ENCODE peak calls at places on chromosomes 5 and 9, in four cellular contexts. U is GM19239, T is ELR, F is NCI-H345. V is an unnamed sample.

GRCh38 chr5:146042628-146043279 is 62.6 kb downstream of the PLAC8L1 start:
- DNase-seq in U (no peak), T (peak; percentile 88), F (no peak), V (no peak)

GRCh38 chr9:131539223-131539923 is 6.0 kb upstream of the PRRT1B start:
- DNase-seq in U (no peak), T (no peak), F (no peak), V (no peak)

GRCh38 chr5:107900721-107901120 is 230.0 kb upstream of the EFNA5 start:
- DNase-seq in U (no peak), T (no peak), F (no peak), V (no peak)

GRCh38 chr5:167652690-167653089 is 638.8 kb upstream of the WWC1 start:
- DNase-seq in U (no peak), T (peak; percentile 48), F (no peak), V (no peak)

GRCh38 chr5:172553167-172553566 is 87.9 kb upstream of the NEURL1B start:
- DNase-seq in U (no peak), T (no peak), F (no peak), V (no peak)

GRCh38 chr5:69271376-69271775 is 36.7 kb downstream of the CDK7 start:
- DNase-seq in U (no peak), T (peak; percentile 53), F (no peak), V (no peak)

GRCh38 chr9:73023025-73023541 is 70.2 kb upstream of the ALDH1A1 start:
- DNase-seq in U (no peak), T (peak; percentile 75), F (peak; percentile 4), V (peak; percentile 18)

GRCh38 chr9:71783120-71783523 is 14.8 kb upstream of the CEMIP2 start:
- DNase-seq in U (no peak), T (peak; percentile 63), F (peak; percentile 44), V (peak; percentile 53)

GRCh38 chr5:19531374-19531952 is 456.5 kb downstream of the CDH18 start:
- DNase-seq in U (no peak), T (peak; percentile 75), F (no peak), V (no peak)

GRCh38 chr5:74316064-74316586 is 324.4 kb downstream of the ENC1 start:
- DNase-seq in U (no peak), T (peak; percentile 98), F (no peak), V (no peak)

GRCh38 chr9:118009585-118009984 is 305.4 kb downstream of the TLR4 start:
- DNase-seq in U (no peak), T (no peak), F (no peak), V (no peak)

GRCh38 chr5:133325834-133326233 is 274.0 kb downstream of the HSPA4 start:
- DNase-seq in U (no peak), T (no peak), F (no peak), V (no peak)

GRCh38 chr5:14208071-14209021 is 65.2 kb downstream of the TRIO start:
- DNase-seq in U (no peak), T (peak; percentile 95), F (no peak), V (no peak)

GRCh38 chr5:172059661-172060100 is 53.2 kb upstream of the FBXW11 start:
- DNase-seq in U (no peak), T (peak; percentile 53), F (no peak), V (no peak)

GRCh38 chr5:142841511-142842255 is 71.5 kb downstream of the ARHGAP26 start:
- DNase-seq in U (no peak), T (no peak), F (no peak), V (no peak)

GRCh38 chr5:137141779-137142178 is 357.3 kb downstream of the SPOCK1 start:
- DNase-seq in U (no peak), T (peak; percentile 21), F (peak; percentile 65), V (no peak)

GRCh38 chr5:73939535-73939934 is 313.5 kb downstream of the ARHGEF28 start:
- DNase-seq in U (no peak), T (peak; percentile 33), F (no peak), V (no peak)

GRCh38 chr9:91419222-91420191 is 4.1 kb downstream of the NFIL3 start:
- DNase-seq in U (no peak), T (peak; percentile 96), F (no peak), V (no peak)

GRCh38 chr5:135441919-135442318 is 5.2 kb downstream of the DCANP1 start:
- DNase-seq in U (no peak), T (no peak), F (no peak), V (no peak)

GRCh38 chr9:88777498-88778312 is 213.6 kb upstream of the S1PR3 start:
- DNase-seq in U (no peak), T (peak; percentile 81), F (no peak), V (no peak)

GRCh38 chr9:124869466-124869985 is 7.6 kb downstream of the ARPC5L start:
- DNase-seq in U (no peak), T (peak; percentile 66), F (peak; percentile 11), V (peak; percentile 34)

GRCh38 chr5:109987355-109987754 is 297.6 kb downstream of the MAN2A1 start:
- DNase-seq in U (no peak), T (peak; percentile 30), F (no peak), V (no peak)

GRCh38 chr5:54362434-54362833 is 52.1 kb upstream of the ARL15 start:
- DNase-seq in U (no peak), T (peak; percentile 36), F (no peak), V (no peak)

GRCh38 chr5:30764704-30765103 is 428.8 kb upstream of the CDH6 start:
- DNase-seq in U (no peak), T (no peak), F (no peak), V (no peak)

GRCh38 chr9:35269919-35270318 is 108.1 kb downstream of the UNC13B start:
- DNase-seq in U (no peak), T (no peak), F (no peak), V (no peak)

GRCh38 chr9:127177221-127177620 is 54.8 kb upstream of the ANGPTL2 start:
- DNase-seq in U (no peak), T (no peak), F (no peak), V (no peak)

GRCh38 chr5:142621227-142621626 is 64.7 kb downstream of the FGF1 start:
- DNase-seq in U (no peak), T (peak; percentile 90), F (no peak), V (no peak)

GRCh38 chr5:128537306-128537998 is 593 bp downstream of the FBN2 start:
- DNase-seq in U (no peak), T (peak; percentile 71), F (peak; percentile 44), V (no peak)

GRCh38 chr5:66987126-66987525 is 209.5 kb downstream of the CD180 start:
- DNase-seq in U (no peak), T (peak; percentile 59), F (no peak), V (no peak)

GRCh38 chr9:12863624-12864023 is 88.8 kb downstream of the LURAP1L start:
- DNase-seq in U (no peak), T (no peak), F (no peak), V (no peak)

GRCh38 chr9:98811051-98811650 is 3.7 kb downstream of the GALNT12 start:
- DNase-seq in U (no peak), T (peak; percentile 93), F (no peak), V (no peak)